ENCODE peak calls at places on chromosomes 12 and 14, in five cellular contexts. T, B, G, P and I are unnamed samples.

GRCh38 chr12:99954724-99955123 is 30.0 kb downstream of the ANKS1B start:
- DNase-seq in G (no peak), B (no peak), P (no peak), T (no peak), I (no peak)

GRCh38 chr14:92294506-92294905 is 28.5 kb upstream of the SLC24A4 start:
- DNase-seq in T (no peak), P (no peak), B (no peak), G (no peak), I (no peak)

GRCh38 chr12:72792889-72793288 is 520.7 kb downstream of the TRHDE start:
- DNase-seq in B (no peak), P (no peak), T (no peak), G (no peak), I (no peak)

GRCh38 chr14:90703841-90704240 is 112.4 kb downstream of the TTC7B start:
- DNase-seq in T (no peak), B (no peak), G (no peak), P (no peak), I (no peak)

GRCh38 chr14:20855652-20856291 is 35.4 kb upstream of the RNASE3 start:
- DNase-seq in B (peak; percentile 62), T (peak; percentile 25), G (no peak), P (peak; percentile 82), I (no peak)

GRCh38 chr14:73472182-73473114 is 14.1 kb upstream of the NUMB start:
- DNase-seq in P (peak; percentile 77), G (peak; percentile 39), T (peak; percentile 64), B (peak; percentile 25), I (peak; percentile 67)

GRCh38 chr12:130719263-130719892 is 3.3 kb upstream of the RIMBP2 start:
- DNase-seq in T (no peak), G (no peak), B (no peak), P (no peak), I (no peak)

GRCh38 chr12:67667276-67668073 is 18.9 kb downstream of the DYRK2 start:
- DNase-seq in G (peak; percentile 31), P (no peak), B (no peak), T (no peak), I (no peak)

GRCh38 chr12:23911574-23911973 is 37.9 kb downstream of the SOX5 start:
- DNase-seq in T (no peak), B (no peak), G (no peak), P (no peak), I (no peak)

GRCh38 chr12:31590730-31591307 is at the start of gene DENND5B:
- DNase-seq in G (peak; percentile 18), T (peak; percentile 71), P (peak; percentile 89), B (peak; percentile 73), I (peak; percentile 49)